ENCODE peak calls at places on chromosomes 16 and 17, in eight cellular contexts. One of them, this sample, is unnamed.

GRCh38 chr16:89701425-89702406 is at the start of gene SPATA2L:
- DNase-seq in esophagus squamous epithelium: peak; percentile 76
- DNase-seq in Calu3: peak; percentile 99
- DNase-seq in A549: peak; percentile 92
- DNase-seq in RWPE1: peak; percentile 98
- DNase-seq in CD4-positive, alpha-beta T cell: peak; percentile 98
- DNase-seq in progenitor cell of endocrine pancreas: peak; percentile 95
- DNase-seq in AG04450: no peak
- DNase-seq in this sample: peak; percentile 70

GRCh38 chr17:61565213-61565612 is 25.8 kb downstream of the NACA2 start:
- DNase-seq in progenitor cell of endocrine pancreas: no peak
- DNase-seq in AG04450: no peak
- DNase-seq in A549: no peak
- DNase-seq in RWPE1: no peak
- DNase-seq in Calu3: no peak
- DNase-seq in esophagus squamous epithelium: no peak
- DNase-seq in CD4-positive, alpha-beta T cell: no peak
- DNase-seq in this sample: no peak

GRCh38 chr17:51617876-51618455 is 357.6 kb downstream of the UTP18 start:
- DNase-seq in AG04450: no peak
- DNase-seq in RWPE1: no peak
- DNase-seq in A549: no peak
- DNase-seq in Calu3: no peak
- DNase-seq in esophagus squamous epithelium: no peak
- DNase-seq in progenitor cell of endocrine pancreas: no peak
- DNase-seq in CD4-positive, alpha-beta T cell: no peak
- DNase-seq in this sample: no peak

GRCh38 chr16:21950782-21951521 is 2.2 kb upstream of the UQCRC2 start:
- DNase-seq in CD4-positive, alpha-beta T cell: peak; percentile 18
- DNase-seq in AG04450: no peak
- DNase-seq in A549: peak; percentile 54
- DNase-seq in esophagus squamous epithelium: no peak
- DNase-seq in progenitor cell of endocrine pancreas: no peak
- DNase-seq in Calu3: peak; percentile 40
- DNase-seq in RWPE1: peak; percentile 26
- DNase-seq in this sample: no peak

GRCh38 chr16:74745926-74746325 is 28.7 kb downstream of the FA2H start:
- DNase-seq in esophagus squamous epithelium: no peak
- DNase-seq in progenitor cell of endocrine pancreas: no peak
- DNase-seq in A549: no peak
- DNase-seq in RWPE1: no peak
- DNase-seq in CD4-positive, alpha-beta T cell: no peak
- DNase-seq in AG04450: no peak
- DNase-seq in Calu3: no peak
- DNase-seq in this sample: no peak

GRCh38 chr16:2483160-2483559 is 8.2 kb downstream of the TBC1D24 start:
- DNase-seq in RWPE1: no peak
- DNase-seq in CD4-positive, alpha-beta T cell: no peak
- DNase-seq in A549: no peak
- DNase-seq in AG04450: no peak
- DNase-seq in Calu3: no peak
- DNase-seq in esophagus squamous epithelium: no peak
- DNase-seq in progenitor cell of endocrine pancreas: no peak
- DNase-seq in this sample: peak; percentile 61

GRCh38 chr17:76987486-76987885 is 119.3 kb downstream of the MGAT5B start:
- DNase-seq in Calu3: no peak
- DNase-seq in RWPE1: no peak
- DNase-seq in A549: no peak
- DNase-seq in esophagus squamous epithelium: no peak
- DNase-seq in CD4-positive, alpha-beta T cell: no peak
- DNase-seq in progenitor cell of endocrine pancreas: no peak
- DNase-seq in AG04450: no peak
- DNase-seq in this sample: no peak

GRCh38 chr16:56281256-56281805 is 90.0 kb downstream of the GNAO1 start:
- DNase-seq in RWPE1: peak; percentile 35
- DNase-seq in progenitor cell of endocrine pancreas: no peak
- DNase-seq in AG04450: no peak
- DNase-seq in esophagus squamous epithelium: no peak
- DNase-seq in Calu3: no peak
- DNase-seq in CD4-positive, alpha-beta T cell: no peak
- DNase-seq in A549: peak; percentile 36
- DNase-seq in this sample: no peak

GRCh38 chr17:400257-400656 is 47.6 kb upstream of the RPH3AL start:
- DNase-seq in CD4-positive, alpha-beta T cell: no peak
- DNase-seq in Calu3: no peak
- DNase-seq in esophagus squamous epithelium: no peak
- DNase-seq in RWPE1: no peak
- DNase-seq in AG04450: no peak
- DNase-seq in A549: no peak
- DNase-seq in progenitor cell of endocrine pancreas: no peak
- DNase-seq in this sample: no peak

GRCh38 chr16:17177968-17178880 is 292.5 kb downstream of the XYLT1 start:
- DNase-seq in esophagus squamous epithelium: no peak
- DNase-seq in AG04450: no peak
- DNase-seq in A549: no peak
- DNase-seq in progenitor cell of endocrine pancreas: no peak
- DNase-seq in CD4-positive, alpha-beta T cell: no peak
- DNase-seq in Calu3: no peak
- DNase-seq in RWPE1: no peak
- DNase-seq in this sample: no peak

GRCh38 chr16:9322735-9323134 is 231.3 kb downstream of the HAPSTR1 start:
- DNase-seq in CD4-positive, alpha-beta T cell: no peak
- DNase-seq in Calu3: no peak
- DNase-seq in AG04450: no peak
- DNase-seq in A549: no peak
- DNase-seq in esophagus squamous epithelium: no peak
- DNase-seq in progenitor cell of endocrine pancreas: no peak
- DNase-seq in RWPE1: no peak
- DNase-seq in this sample: no peak

GRCh38 chr17:76329664-76330063 is 21.6 kb upstream of the QRICH2 start:
- DNase-seq in esophagus squamous epithelium: no peak
- DNase-seq in Calu3: no peak
- DNase-seq in A549: no peak
- DNase-seq in RWPE1: no peak
- DNase-seq in AG04450: no peak
- DNase-seq in CD4-positive, alpha-beta T cell: no peak
- DNase-seq in progenitor cell of endocrine pancreas: no peak
- DNase-seq in this sample: no peak

GRCh38 chr16:74577882-74578366 is 29.0 kb downstream of the GLG1 start:
- DNase-seq in AG04450: peak; percentile 34
- DNase-seq in Calu3: no peak
- DNase-seq in progenitor cell of endocrine pancreas: no peak
- DNase-seq in RWPE1: peak; percentile 55
- DNase-seq in esophagus squamous epithelium: no peak
- DNase-seq in A549: no peak
- DNase-seq in CD4-positive, alpha-beta T cell: no peak
- DNase-seq in this sample: no peak

GRCh38 chr17:40322417-40323315 is 13.7 kb downstream of the RARA start:
- DNase-seq in progenitor cell of endocrine pancreas: no peak
- DNase-seq in RWPE1: peak; percentile 73
- DNase-seq in A549: peak; percentile 94
- DNase-seq in esophagus squamous epithelium: peak; percentile 57
- DNase-seq in Calu3: peak; percentile 93
- DNase-seq in AG04450: no peak
- DNase-seq in CD4-positive, alpha-beta T cell: peak; percentile 96
- DNase-seq in this sample: peak; percentile 36

GRCh38 chr17:21282850-21283249 is 1.7 kb upstream of the MAP2K3 start:
- DNase-seq in RWPE1: no peak
- DNase-seq in AG04450: no peak
- DNase-seq in esophagus squamous epithelium: no peak
- DNase-seq in CD4-positive, alpha-beta T cell: no peak
- DNase-seq in A549: no peak
- DNase-seq in Calu3: no peak
- DNase-seq in progenitor cell of endocrine pancreas: no peak
- DNase-seq in this sample: no peak

GRCh38 chr17:81959362-81960129 is 1.4 kb downstream of the NOTUM start:
- DNase-seq in A549: peak; percentile 55
- DNase-seq in Calu3: peak; percentile 76
- DNase-seq in AG04450: no peak
- DNase-seq in RWPE1: peak; percentile 41
- DNase-seq in CD4-positive, alpha-beta T cell: peak; percentile 67
- DNase-seq in progenitor cell of endocrine pancreas: no peak
- DNase-seq in esophagus squamous epithelium: no peak
- DNase-seq in this sample: peak; percentile 51
- TF ChIP-seq CTCF in A549: peak; percentile 100
- TF ChIP-seq CTCF in Calu3: peak; percentile 80
- TF ChIP-seq CTCF in AG04450: peak; percentile 45
- TF ChIP-seq CTCF in RWPE1: peak; percentile 99
- TF ChIP-seq CTCF in CD4-positive, alpha-beta T cell: peak; percentile 65
- TF ChIP-seq CTCF in progenitor cell of endocrine pancreas: peak; percentile 62
- TF ChIP-seq CTCF in esophagus squamous epithelium: peak; percentile 95
- TF ChIP-seq CTCF in this sample: peak; percentile 96

DNA sequence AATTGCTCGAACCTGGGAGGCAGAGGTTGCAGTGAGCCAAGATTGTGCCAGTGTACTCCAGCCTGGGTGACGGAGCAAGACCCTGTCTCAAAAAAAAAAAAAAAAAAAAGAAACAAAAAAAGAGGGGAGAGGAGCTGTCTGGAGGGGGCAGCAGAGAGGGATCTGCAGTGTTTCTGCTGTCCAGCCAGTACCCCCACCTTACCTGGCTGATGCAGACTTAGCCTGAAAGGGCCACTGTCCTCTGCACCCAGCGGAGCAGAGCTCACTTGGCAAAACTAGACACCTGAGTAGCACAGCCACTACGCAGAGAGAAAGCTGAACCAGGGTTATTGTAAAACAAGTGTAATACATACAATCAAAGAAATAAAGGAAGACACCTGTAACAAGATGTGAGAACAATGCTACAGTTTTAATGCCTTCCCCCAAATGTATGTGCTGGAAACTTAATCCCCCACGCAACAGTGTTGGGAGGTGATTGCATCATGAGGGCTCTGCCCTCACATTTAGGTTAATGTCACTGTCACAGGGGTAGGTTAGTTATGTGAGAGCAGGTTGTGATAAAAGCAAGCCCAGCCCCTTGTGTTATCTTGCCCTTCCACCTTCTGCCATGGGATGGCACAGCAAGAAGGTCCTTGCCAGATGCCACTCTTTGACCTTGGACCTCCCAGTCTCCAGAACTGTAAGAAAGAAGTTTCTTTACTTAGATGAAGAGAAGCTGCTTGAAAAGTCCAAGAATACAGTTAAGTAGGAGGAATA is 211.2 kb downstream of the RPTOR start:
- DNase-seq in RWPE1: no peak
- DNase-seq in esophagus squamous epithelium: no peak
- DNase-seq in Calu3: no peak
- DNase-seq in A549: no peak
- DNase-seq in AG04450: no peak
- DNase-seq in progenitor cell of endocrine pancreas: no peak
- DNase-seq in CD4-positive, alpha-beta T cell: no peak
- DNase-seq in this sample: no peak
- TF ChIP-seq CTCF in RWPE1: no peak
- TF ChIP-seq CTCF in esophagus squamous epithelium: no peak
- TF ChIP-seq CTCF in Calu3: no peak
- TF ChIP-seq CTCF in A549: no peak
- TF ChIP-seq CTCF in AG04450: peak; percentile 31
- TF ChIP-seq CTCF in progenitor cell of endocrine pancreas: peak; percentile 27
- TF ChIP-seq CTCF in CD4-positive, alpha-beta T cell: no peak
- TF ChIP-seq CTCF in this sample: no peak

GRCh38 chr16:4349332-4349731 is 1.8 kb downstream of the PAM16 start:
- DNase-seq in Calu3: no peak
- DNase-seq in CD4-positive, alpha-beta T cell: no peak
- DNase-seq in AG04450: no peak
- DNase-seq in RWPE1: no peak
- DNase-seq in A549: no peak
- DNase-seq in progenitor cell of endocrine pancreas: no peak
- DNase-seq in esophagus squamous epithelium: no peak
- DNase-seq in this sample: no peak

GRCh38 chr16:4352843-4353242 is 1.7 kb upstream of the PAM16 start:
- DNase-seq in progenitor cell of endocrine pancreas: no peak
- DNase-seq in RWPE1: no peak
- DNase-seq in esophagus squamous epithelium: no peak
- DNase-seq in CD4-positive, alpha-beta T cell: no peak
- DNase-seq in AG04450: no peak
- DNase-seq in A549: no peak
- DNase-seq in Calu3: no peak
- DNase-seq in this sample: no peak

GRCh38 chr16:4351880-4352279 is 759 bp upstream of the PAM16 start:
- DNase-seq in esophagus squamous epithelium: no peak
- DNase-seq in progenitor cell of endocrine pancreas: no peak
- DNase-seq in RWPE1: peak; percentile 53
- DNase-seq in AG04450: no peak
- DNase-seq in A549: no peak
- DNase-seq in Calu3: no peak
- DNase-seq in CD4-positive, alpha-beta T cell: no peak
- DNase-seq in this sample: no peak

GRCh38 chr16:4350365-4350786 is 745 bp downstream of the PAM16 start:
- DNase-seq in AG04450: no peak
- DNase-seq in CD4-positive, alpha-beta T cell: no peak
- DNase-seq in Calu3: no peak
- DNase-seq in A549: no peak
- DNase-seq in progenitor cell of endocrine pancreas: no peak
- DNase-seq in RWPE1: no peak
- DNase-seq in esophagus squamous epithelium: no peak
- DNase-seq in this sample: no peak

DNA sequence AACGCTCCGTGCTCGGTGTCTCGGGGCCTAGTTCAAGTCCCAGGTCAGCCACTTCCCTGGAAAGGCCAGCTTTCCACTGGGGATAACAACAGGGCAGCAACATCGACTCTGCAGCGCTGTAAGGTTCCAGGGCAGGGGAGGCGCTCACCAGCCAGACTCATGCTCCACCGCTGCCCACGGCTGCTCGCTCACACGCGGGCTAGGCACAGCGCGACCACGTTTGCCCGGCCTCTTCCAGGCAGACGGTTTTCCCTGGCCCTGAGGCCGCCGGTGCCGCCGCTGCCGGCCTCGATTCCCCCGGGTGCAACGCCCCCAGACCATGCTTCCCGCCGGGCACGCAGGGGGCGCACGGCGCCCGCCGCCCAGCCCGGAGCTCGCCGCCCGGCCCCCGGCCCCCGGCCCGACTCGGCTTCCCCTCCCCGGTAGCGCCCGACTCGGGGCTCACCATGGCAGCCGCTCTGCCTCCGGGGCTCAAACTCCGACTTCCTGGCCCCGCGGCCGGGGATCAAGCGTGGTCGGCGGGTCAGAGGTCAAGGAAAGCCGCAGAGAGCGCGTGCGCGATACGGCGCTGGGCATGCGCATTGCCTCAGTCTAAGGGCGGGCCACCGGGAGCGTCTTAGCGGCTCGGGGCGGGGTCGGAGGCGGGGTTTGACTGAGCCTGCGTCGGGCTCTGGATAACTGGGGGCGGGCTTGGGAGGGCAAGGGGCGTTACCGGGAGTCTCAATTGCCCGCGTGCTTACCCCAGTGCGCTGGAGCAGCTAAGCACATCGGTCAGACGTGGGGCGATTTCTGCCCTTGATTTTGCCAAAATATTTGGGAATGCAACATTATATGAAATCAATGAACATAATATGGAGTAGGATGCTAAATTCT is at the start of gene PAM16:
- DNase-seq in progenitor cell of endocrine pancreas: peak; percentile 98
- DNase-seq in A549: peak; percentile 85
- DNase-seq in Calu3: peak; percentile 99
- DNase-seq in RWPE1: peak; percentile 95
- DNase-seq in esophagus squamous epithelium: peak; percentile 74
- DNase-seq in AG04450: peak; percentile 82
- DNase-seq in CD4-positive, alpha-beta T cell: peak; percentile 95
- DNase-seq in this sample: peak; percentile 87
- TF ChIP-seq CTCF in progenitor cell of endocrine pancreas: peak; percentile 34
- TF ChIP-seq CTCF in A549: peak; percentile 28
- TF ChIP-seq CTCF in Calu3: no peak
- TF ChIP-seq CTCF in RWPE1: peak; percentile 10
- TF ChIP-seq CTCF in esophagus squamous epithelium: no peak
- TF ChIP-seq CTCF in AG04450: peak; percentile 1
- TF ChIP-seq CTCF in CD4-positive, alpha-beta T cell: no peak
- TF ChIP-seq CTCF in this sample: peak; percentile 16

GRCh38 chr16:86809458-86809955 is 231.2 kb downstream of the FOXL1 start:
- DNase-seq in esophagus squamous epithelium: no peak
- DNase-seq in progenitor cell of endocrine pancreas: no peak
- DNase-seq in CD4-positive, alpha-beta T cell: no peak
- DNase-seq in RWPE1: peak; percentile 80
- DNase-seq in A549: peak; percentile 64
- DNase-seq in AG04450: peak; percentile 55
- DNase-seq in Calu3: peak; percentile 52
- DNase-seq in this sample: no peak
- TF ChIP-seq CTCF in esophagus squamous epithelium: no peak
- TF ChIP-seq CTCF in progenitor cell of endocrine pancreas: no peak
- TF ChIP-seq CTCF in CD4-positive, alpha-beta T cell: no peak
- TF ChIP-seq CTCF in RWPE1: no peak
- TF ChIP-seq CTCF in A549: peak; percentile 19
- TF ChIP-seq CTCF in AG04450: peak; percentile 29
- TF ChIP-seq CTCF in Calu3: no peak
- TF ChIP-seq CTCF in this sample: no peak

This sample was measured in dorsolateral prefrontal cortex.